ENCODE peak calls at places on chromosomes 2 and 18, in four cellular contexts. E, D, H and A are unnamed samples.

GRCh38 chr2:60861736-60862135 is 19.6 kb upstream of the REL start:
- DNase-seq in D (no peak), H (no peak), E (no peak), A (no peak)

GRCh38 chr2:90079374-90079773 is 1387.9 kb downstream of the RPIA start:
- DNase-seq in D (no peak), E (no peak), H (no peak), A (no peak)

GRCh38 chr18:8260319-8260718 is 348.9 kb upstream of the RAB12 start:
- DNase-seq in E (peak), H (no peak), D (no peak), A (no peak)

GRCh38 chr2:232229296-232229916 is 149.1 kb upstream of the ALPP start:
- DNase-seq in D (no peak), H (no peak), E (no peak), A (no peak)

GRCh38 chr18:79942786-79943607 is 8.5 kb downstream of the SLC66A2 start:
- DNase-seq in D (no peak), H (peak), E (no peak), A (no peak)

GRCh38 chr2:203470371-203470770 is 64.7 kb downstream of the RAPH1 start:
- DNase-seq in D (no peak), E (peak), H (no peak), A (no peak)

GRCh38 chr18:58580623-58581022 is 48.3 kb downstream of the ALPK2 start:
- DNase-seq in H (no peak), E (no peak), D (no peak), A (no peak)

GRCh38 chr18:22705328-22705727 is 227.8 kb upstream of the RBBP8 start:
- DNase-seq in D (no peak), H (no peak), E (no peak), A (no peak)

GRCh38 chr2:48346124-48346536 is 183.8 kb upstream of the STON1 start:
- DNase-seq in D (no peak), H (no peak), E (no peak), A (no peak)

GRCh38 chr18:8045890-8046289 is 478.8 kb downstream of the PTPRM start:
- DNase-seq in D (no peak), H (no peak), E (no peak), A (no peak)

GRCh38 chr2:67626076-67626475 is 228.9 kb downstream of the ETAA1 start:
- DNase-seq in D (no peak), E (no peak), H (no peak), A (no peak)

GRCh38 chr2:182522428-182522896 is 95.6 kb upstream of the PDE1A start:
- DNase-seq in E (no peak), D (no peak), H (no peak), A (no peak)

GRCh38 chr2:39488450-39488849 is 51.4 kb upstream of the MAP4K3 start:
- DNase-seq in E (peak), H (no peak), D (no peak), A (no peak)

GRCh38 chr2:22281033-22281432 is 1103.9 kb upstream of the KLHL29 start:
- DNase-seq in E (peak), D (no peak), H (no peak), A (no peak)

GRCh38 chr2:144444418-144444817 is 75.5 kb downstream of the ZEB2 start:
- DNase-seq in H (no peak), D (no peak), E (no peak), A (no peak)

GRCh38 chr2:19048593-19049264 is 309.7 kb downstream of the OSR1 start:
- DNase-seq in E (peak), H (no peak), D (no peak), A (peak)